ENCODE peak calls at places on chromosomes 5 and 9, in ten cellular contexts. F is stimulated activated CD4-positive, alpha-beta T cell treated with anti-CD3 and anti-CD28 coated beads, Interleukin-1b, Interleukin-23, amount 100 ng/mL, for 4 hours; Z is HL-60; H is neural crest cell; U is mucosa of descending colon; W is activated CD8-positive, alpha-beta memory T cell treated with anti-CD3 and anti-CD28 coated beads for 1 hour; M is C1 segment of cervical spinal cord; V is HEK293T; I is upper lobe of left lung; S is T-helper 9 cell. X is an unnamed sample.

GRCh38 chr9:9719373-9720112 is 893.3 kb downstream of the PTPRD start:
- DNase-seq in F (no peak), Z (no peak), H (no peak), U (no peak), W (no peak), M (no peak), V (no peak), I (no peak), S (no peak), X (no peak)

GRCh38 chr9:72025956-72026355 is 34.5 kb downstream of the C9orf57 start:
- DNase-seq in F (no peak), Z (no peak), H (no peak), U (no peak), W (no peak), M (no peak), V (no peak), I (no peak), S (no peak), X (no peak)

GRCh38 chr5:39187873-39188731 is 31.3 kb downstream of the FYB1 start:
- DNase-seq in F (no peak), Z (no peak), H (no peak), U (no peak), W (no peak), M (no peak), V (no peak), I (no peak), S (no peak), X (no peak)

GRCh38 chr5:56589486-56589870 is 225.9 kb upstream of the MAP3K1 start:
- DNase-seq in F (no peak), Z (no peak), H (no peak), U (no peak), W (no peak), M (no peak), V (no peak), I (no peak), S (no peak), X (no peak)

GRCh38 chr5:149356391-149356790 is 1.5 kb upstream of the PCYOX1L start:
- DNase-seq in F (no peak), Z (no peak), H (no peak), U (no peak), W (no peak), M (no peak), V (no peak), I (no peak), S (no peak), X (no peak)

GRCh38 chr9:20815923-20816703 is 132.1 kb downstream of the FOCAD start:
- DNase-seq in F (no peak), Z (no peak), H (no peak), U (no peak), W (no peak), M (no peak), V (no peak), I (no peak), S (no peak), X (no peak)

GRCh38 chr5:135185461-135186075 is 151.5 kb upstream of the PITX1 start:
- DNase-seq in F (no peak), Z (peak; percentile 6), H (no peak), U (peak; percentile 45), W (no peak), M (no peak), V (no peak), I (peak; percentile 15), S (no peak), X (no peak)

GRCh38 chr5:10467281-10468198 is 25.9 kb downstream of the ROPN1L start:
- DNase-seq in F (no peak), Z (no peak), H (no peak), U (no peak), W (no peak), M (no peak), V (no peak), I (no peak), S (no peak), X (no peak)

GRCh38 chr9:85528142-85528541 is 213.6 kb downstream of the AGTPBP1 start:
- DNase-seq in F (no peak), Z (no peak), H (no peak), U (no peak), W (no peak), M (no peak), V (no peak), I (no peak), S (no peak), X (no peak)

GRCh38 chr9:29021632-29022031 is 1448.4 kb upstream of the C9orf72 start:
- DNase-seq in F (no peak), Z (no peak), H (no peak), U (no peak), W (no peak), M (no peak), V (no peak), I (no peak), S (no peak), X (no peak)

GRCh38 chr9:81318571-81318970 is 370.8 kb downstream of the TLE1 start:
- DNase-seq in F (no peak), Z (no peak), H (no peak), U (no peak), W (no peak), M (no peak), V (no peak), I (no peak), S (no peak), X (no peak)

X was measured in Peyer's patch.